ENCODE peak calls at places on chromosomes 4 and X, in four cellular contexts. W, R, U and H are unnamed samples.

GRCh38 chrX:9019151-9019550 is 14.8 kb downstream of the FAM9B start:
- DNase-seq in W (no peak), R (no peak), U (no peak), H (no peak)

GRCh38 chrX:22969416-22969815 is 30.3 kb upstream of the DDX53 start:
- DNase-seq in W (no peak), R (no peak), U (no peak), H (no peak)

GRCh38 chr4:121788896-121789295 is 12.2 kb upstream of the EXOSC9 start:
- DNase-seq in W (no peak), R (peak; percentile 30), U (no peak), H (no peak)

GRCh38 chr4:118225521-118225920 is 127.3 kb downstream of the PRSS12 start:
- DNase-seq in W (no peak), R (no peak), U (no peak), H (no peak)

GRCh38 chrX:43316161-43316560 is 339.9 kb upstream of the MAOA start:
- DNase-seq in W (no peak), R (no peak), U (no peak), H (no peak)

GRCh38 chrX:15151267-15152196 is 118.4 kb downstream of the ASB9 start:
- DNase-seq in W (no peak), R (peak; percentile 38), U (no peak), H (no peak)

GRCh38 chrX:107736781-107737531 is 38.6 kb downstream of the TSC22D3 start:
- DNase-seq in W (no peak), R (no peak), U (no peak), H (no peak)

GRCh38 chrX:31268359-31268758 is 196.5 kb upstream of the FTHL17 start:
- DNase-seq in W (no peak), R (no peak), U (no peak), H (no peak)

GRCh38 chr4:185204238-185204910 is 574 bp upstream of the CFAP97 start:
- DNase-seq in W (no peak), R (no peak), U (no peak), H (no peak)

GRCh38 chr4:17719106-17719505 is 62.3 kb downstream of the FAM184B start:
- DNase-seq in W (no peak), R (no peak), U (no peak), H (no peak)

GRCh38 chrX:136185409-136186022 is 38.2 kb downstream of the FHL1 start:
- DNase-seq in W (no peak), R (no peak), U (no peak), H (no peak)

DNA sequence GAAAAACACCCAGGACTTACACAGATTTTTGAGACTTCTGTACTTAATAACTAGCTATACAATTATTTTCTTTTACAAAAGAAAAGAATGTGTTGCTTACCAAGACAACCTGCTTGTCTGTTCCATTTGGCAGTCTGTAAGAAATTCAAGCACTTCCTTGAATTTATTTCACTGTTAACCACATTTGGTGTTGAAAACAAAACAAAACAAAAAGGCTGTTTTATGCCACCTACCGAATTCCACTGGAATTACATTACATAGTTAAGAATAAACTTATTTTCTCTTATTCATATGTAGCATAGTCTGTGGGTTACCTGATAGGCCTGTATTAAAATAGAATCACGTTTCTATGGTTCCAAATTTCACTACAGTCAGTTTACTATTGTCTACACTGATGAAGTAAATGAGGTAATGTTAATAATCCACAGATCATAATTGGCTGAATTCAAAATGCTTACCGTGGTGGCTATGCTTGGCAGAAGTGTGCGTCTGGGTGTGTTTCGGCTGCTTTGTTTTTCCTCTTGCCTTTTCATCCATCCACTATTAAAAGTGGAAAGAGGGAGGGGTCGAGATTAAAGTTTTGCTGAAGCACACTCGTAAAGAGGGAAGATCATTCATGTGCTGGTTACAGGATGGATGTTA is at the start of gene TLR1:
- DNase-seq in W (no peak), R (peak; percentile 62), U (no peak), H (no peak)
- TF ChIP-seq POLR2A in W (no peak), R (no peak), U (no peak), H (peak; percentile 6)

GRCh38 chr4:82044141-82044993 is 329.4 kb downstream of the HNRNPD start:
- DNase-seq in W (no peak), R (no peak), U (peak; percentile 41), H (no peak)

GRCh38 chr4:82043809-82044137 is 330.0 kb downstream of the HNRNPD start:
- DNase-seq in W (no peak), R (no peak), U (no peak), H (no peak)

GRCh38 chr4:82042042-82042441 is 331.7 kb downstream of the HNRNPD start:
- DNase-seq in W (no peak), R (no peak), U (no peak), H (no peak)

GRCh38 chr4:82045267-82045666 is 328.5 kb downstream of the HNRNPD start:
- DNase-seq in W (no peak), R (no peak), U (no peak), H (no peak)

GRCh38 chr4:82043081-82043808 is 330.5 kb downstream of the HNRNPD start:
- DNase-seq in W (peak; percentile 9), R (no peak), U (no peak), H (no peak)
- TF ChIP-seq POLR2AphosphoS5 in W (no peak), R (no peak), U (no peak), H (no peak)

GRCh38 chr4:45325112-45325462 is 598.7 kb upstream of the GNPDA2 start:
- DNase-seq in W (no peak), R (peak; percentile 5), U (no peak), H (no peak)
- TF ChIP-seq TAF1 in W (no peak), R (no peak), U (no peak), H (no peak)

DNA sequence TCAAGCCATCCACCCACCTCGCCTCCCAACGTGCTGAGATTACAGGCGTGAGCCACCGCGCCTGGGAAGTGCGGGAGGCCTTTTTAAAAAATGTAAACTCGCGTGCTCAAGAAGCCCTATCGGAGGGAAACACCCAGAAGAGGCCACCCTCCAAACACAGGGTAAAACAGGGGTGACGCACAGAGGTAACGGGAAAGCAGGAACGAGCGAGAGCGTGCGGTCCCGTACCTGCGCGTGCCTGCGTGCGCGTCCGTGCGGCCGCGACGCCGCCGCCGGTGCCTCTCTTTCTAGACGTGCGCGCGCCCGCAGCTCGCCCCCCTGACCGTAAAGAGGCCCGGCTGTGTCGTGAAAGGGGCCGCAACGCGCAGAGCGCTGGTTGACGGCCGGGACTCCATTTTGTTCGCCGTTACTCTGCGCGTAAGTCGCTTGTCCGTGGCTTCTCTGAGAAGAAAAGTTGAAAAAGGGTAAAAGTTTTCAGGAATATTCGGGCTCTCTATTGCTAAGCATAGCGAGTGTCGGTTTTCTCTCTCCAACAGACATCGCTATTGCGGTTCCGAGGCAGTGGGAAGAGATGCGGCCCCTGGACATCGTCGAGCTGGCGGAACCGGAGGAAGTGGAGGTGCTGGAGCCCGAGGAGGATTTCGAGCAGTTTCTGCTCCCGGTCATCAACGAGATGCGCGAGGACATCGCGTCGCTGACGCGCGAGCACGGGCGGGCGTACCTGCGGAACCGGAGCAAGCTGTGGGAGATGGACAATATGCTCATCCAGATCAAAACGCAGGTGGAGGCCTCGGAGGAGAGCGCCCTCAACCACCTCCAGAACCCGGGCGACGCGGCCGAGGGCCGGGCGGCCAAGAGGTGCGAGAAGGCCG is at the start of gene MRFAP1:
- DNase-seq in W (peak; percentile 96), R (peak; percentile 78), U (peak; percentile 80), H (peak; percentile 88)
- TF ChIP-seq POLR2A in W (peak; percentile 94), R (peak; percentile 84), U (peak; percentile 84), H (peak; percentile 76)

DNA sequence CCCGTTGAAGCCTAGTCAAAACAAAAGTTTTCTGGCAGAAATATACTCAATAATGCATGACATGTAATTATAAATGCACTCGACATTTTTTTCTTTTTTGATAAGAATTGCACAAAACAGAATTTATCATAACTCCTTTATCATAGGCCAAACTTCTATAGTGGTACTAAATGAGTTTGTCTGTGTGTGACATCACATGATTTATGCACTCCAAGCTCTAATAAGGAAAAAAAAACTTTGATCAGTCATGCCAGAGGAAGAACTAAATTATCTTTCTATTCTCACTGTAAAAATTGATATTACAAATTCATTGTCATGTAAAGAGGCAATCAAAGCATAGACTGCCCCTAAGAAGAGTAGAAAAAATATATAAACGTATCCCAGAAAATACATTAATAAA is 112.4 kb upstream of the NOCT start:
- DNase-seq in W (no peak), R (no peak), U (no peak), H (no peak)
- TF ChIP-seq POLR2AphosphoS5 in W (no peak), R (no peak), U (no peak), H (no peak)

GRCh38 chrX:87693204-87693603 is 175.6 kb downstream of the KLHL4 start:
- DNase-seq in W (no peak), R (no peak), U (no peak), H (no peak)
- TF ChIP-seq TAF1 in W (no peak), R (no peak), U (no peak), H (no peak)